ENCODE peak calls at places on chromosomes 3 and 15, in four cellular contexts. X, R, D and F are unnamed samples. For H3K4me1, the result is how much of the 10 kb centered on the place peaks cover.

GRCh38 chr3:16808393-16809107 is 76.2 kb upstream of the PLCL2 start:
- DNase-seq in X (no peak), R (no peak), D (no peak), F (no peak)

GRCh38 chr3:179716811-179717210 is 64.0 kb downstream of the USP13 start:
- DNase-seq in D (no peak), R (no peak), X (no peak), F (no peak)

GRCh38 chr3:52879090-52879489 is 18.3 kb downstream of the STIMATE start:
- DNase-seq in D (peak), R (no peak), X (no peak), F (no peak)

GRCh38 chr3:151087648-151088047 is 2.2 kb downstream of the MED12L start:
- DNase-seq in R (no peak), D (no peak), X (no peak), F (no peak)

GRCh38 chr3:178223876-178224275 is 312.4 kb upstream of the KCNMB2 start:
- DNase-seq in X (no peak), R (no peak), D (no peak), F (no peak)

GRCh38 chr15:78859971-78860733 is 12.5 kb upstream of the MORF4L1 start:
- DNase-seq in X (peak), D (peak), R (peak), F (peak)

GRCh38 chr15:56871180-56871579 is 47.3 kb upstream of the TCF12 start:
- DNase-seq in R (no peak), D (no peak), X (no peak), F (no peak)

GRCh38 chr3:46722443-46722842 is 4.8 kb upstream of the PRSS50 start:
- DNase-seq in X (no peak), D (no peak), R (no peak), F (no peak)

GRCh38 chr3:32194653-32195052 is 43.8 kb upstream of the CMTM8 start:
- DNase-seq in X (no peak), D (no peak), R (no peak), F (no peak)

GRCh38 chr15:31504462-31504839 is 177.8 kb downstream of the KLF13 start:
- DNase-seq in R (no peak), X (no peak), D (peak), F (no peak)

GRCh38 chr3:78912217-78912616 is 855.6 kb downstream of the ROBO1 start:
- DNase-seq in X (no peak), D (no peak), R (no peak), F (no peak)

GRCh38 chr3:99633887-99634558 is 4.4 kb upstream of the COL8A1 start:
- DNase-seq in D (no peak), R (no peak), X (no peak), F (no peak)

GRCh38 chr15:100094127-100094510 is 247.7 kb downstream of the ADAMTS17 start:
- DNase-seq in D (no peak), R (no peak), X (no peak), F (no peak)

GRCh38 chr15:51908312-51908711 is 63.3 kb downstream of the LEO1 start:
- DNase-seq in D (no peak), R (no peak), X (no peak), F (no peak)

GRCh38 chr3:138348107-138348949 is at the start of gene MRAS:
- DNase-seq in D (peak), R (peak), X (peak), F (peak)

GRCh38 chr3:158560979-158561378 is 10.0 kb upstream of the MLF1 start:
- DNase-seq in R (no peak), D (no peak), X (no peak), F (no peak)

GRCh38 chr3:161409069-161409468 is 37.8 kb upstream of the SPTSSB start:
- DNase-seq in X (peak), R (peak), D (no peak), F (peak)

GRCh38 chr3:82390868-82391267 is 629.4 kb upstream of the GBE1 start:
- DNase-seq in D (no peak), X (no peak), R (no peak), F (no peak)

GRCh38 chr3:189586941-189587687 is 44.1 kb upstream of the TP63 start:
- DNase-seq in D (no peak), R (no peak), X (no peak), F (no peak)

GRCh38 chr3:5095879-5096278 is 26.2 kb upstream of the ARL8B start:
- DNase-seq in D (peak), R (peak), X (peak), F (no peak)

GRCh38 chr3:27573780-27574437 is 89.7 kb upstream of the SLC4A7 start:
- DNase-seq in X (no peak), R (no peak), D (no peak), F (no peak)

GRCh38 chr3:171049831-171050444 is 23.4 kb upstream of the SLC2A2 start:
- DNase-seq in X (peak), D (peak), R (peak), F (peak)

GRCh38 chr15:62999178-62999577 is 43.4 kb upstream of the TPM1 start:
- DNase-seq in X (no peak), R (no peak), D (no peak), F (no peak)

GRCh38 chr3:136266468-136266867 is 16.3 kb downstream of the PCCB start:
- DNase-seq in X (no peak), R (no peak), D (no peak), F (no peak)

GRCh38 chr3:15815696-15816095 is 17.9 kb upstream of the ANKRD28 start:
- DNase-seq in X (peak), R (no peak), D (no peak), F (no peak)

GRCh38 chr3:194294199-194294887 is 56.8 kb downstream of the CPN2 start:
- DNase-seq in R (no peak), D (peak), X (peak), F (no peak)

GRCh38 chr3:50401973-50402372 is 42.7 kb upstream of the TMEM115 start:
- DNase-seq in X (no peak), D (no peak), R (no peak), F (peak)

GRCh38 chr3:15015456-15015855 is 49.7 kb downstream of the MRPS25 start:
- DNase-seq in R (no peak), X (no peak), D (no peak), F (no peak)

GRCh38 chr3:37545479-37545878 is 316.2 kb upstream of the CTDSPL start:
- DNase-seq in X (no peak), D (no peak), R (no peak), F (no peak)

GRCh38 chr3:55770077-55770476 is 283.0 kb upstream of the WNT5A start:
- DNase-seq in X (no peak), D (no peak), R (no peak), F (no peak)

GRCh38 chr3:13501958-13502790 is 22.1 kb downstream of the HDAC11 start:
- DNase-seq in D (no peak), R (no peak), X (no peak), F (no peak)
- H3K4me1 ChIP-seq in D (under half), R (under half), X (under half), F (under half)

GRCh38 chr3:69747511-69748248 is 8.4 kb downstream of the MITF start:
- DNase-seq in R (no peak), D (no peak), X (no peak), F (no peak)

GRCh38 chr3:69748503-69748902 is 9.2 kb downstream of the MITF start:
- DNase-seq in D (no peak), R (no peak), X (no peak), F (no peak)

GRCh38 chr3:69749461-69749860 is 10.2 kb downstream of the MITF start:
- DNase-seq in D (no peak), R (no peak), X (no peak), F (no peak)

GRCh38 chr3:69753179-69753775 is 14.0 kb downstream of the MITF start:
- DNase-seq in X (no peak), D (no peak), R (no peak), F (no peak)

DNA sequence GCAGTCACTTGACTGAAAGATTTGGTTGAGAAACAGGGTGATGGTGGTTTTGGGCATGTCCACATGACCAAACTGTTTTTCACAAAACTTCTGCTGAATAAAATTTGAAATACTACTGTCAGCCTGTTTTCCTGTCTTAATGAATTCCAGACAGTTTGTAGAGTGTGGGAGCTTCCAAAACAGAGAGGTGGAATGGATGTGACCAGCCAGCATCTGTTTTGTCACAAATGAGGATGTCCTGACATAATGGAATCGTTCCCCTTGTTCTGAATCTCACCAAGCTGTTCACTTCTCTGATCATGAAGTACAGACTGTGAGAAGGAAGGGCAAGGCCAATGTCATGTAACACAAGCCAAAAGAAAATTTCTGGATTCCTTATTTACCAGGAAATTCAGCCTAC is 11.9 kb downstream of the MITF start:
- DNase-seq in D (no peak), R (no peak), X (no peak), F (no peak)
- H3K9ac ChIP-seq in D (no peak), R (no peak), X (no peak), F (no peak)

GRCh38 chr3:17982211-17982880 is 239.9 kb upstream of the TBC1D5 start:
- DNase-seq in X (no peak), D (no peak), R (no peak), F (no peak)

GRCh38 chr3:17983106-17983505 is 240.7 kb upstream of the TBC1D5 start:
- DNase-seq in X (no peak), D (no peak), R (no peak), F (no peak)

GRCh38 chr3:17985658-17986392 is 243.4 kb upstream of the TBC1D5 start:
- DNase-seq in X (no peak), R (no peak), D (no peak), F (no peak)

DNA sequence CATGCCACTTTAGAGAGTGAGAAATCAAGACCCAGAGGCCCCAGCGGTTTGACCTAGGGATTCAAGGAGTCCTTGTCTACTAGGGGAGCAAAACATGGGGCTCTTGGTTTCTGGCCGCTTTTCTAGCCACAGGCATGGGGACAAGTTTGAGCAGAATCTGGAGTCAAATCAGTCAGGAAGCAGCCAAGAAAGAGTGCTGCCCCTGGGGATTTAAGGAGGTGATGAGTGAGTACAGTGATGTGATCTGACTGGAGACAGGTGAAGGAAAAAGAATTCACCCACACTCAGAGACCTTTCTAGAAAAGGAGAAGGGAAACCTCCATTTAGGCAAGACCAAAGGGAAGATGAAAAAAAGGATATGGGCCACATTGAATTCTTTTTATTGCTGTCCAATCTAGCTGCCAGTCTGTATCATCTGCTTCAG is 244.0 kb upstream of the TBC1D5 start:
- DNase-seq in R (no peak), D (no peak), X (no peak), F (no peak)
- H3K27ac ChIP-seq in R (no peak), D (no peak), X (no peak), F (no peak)

GRCh38 chr3:110583373-110583935 is 488.2 kb upstream of the NECTIN3 start:
- DNase-seq in D (no peak), X (peak), R (peak), F (no peak)
- H3K4me1 ChIP-seq in D (under half), X (under half), R (under half), F (under half)

DNA sequence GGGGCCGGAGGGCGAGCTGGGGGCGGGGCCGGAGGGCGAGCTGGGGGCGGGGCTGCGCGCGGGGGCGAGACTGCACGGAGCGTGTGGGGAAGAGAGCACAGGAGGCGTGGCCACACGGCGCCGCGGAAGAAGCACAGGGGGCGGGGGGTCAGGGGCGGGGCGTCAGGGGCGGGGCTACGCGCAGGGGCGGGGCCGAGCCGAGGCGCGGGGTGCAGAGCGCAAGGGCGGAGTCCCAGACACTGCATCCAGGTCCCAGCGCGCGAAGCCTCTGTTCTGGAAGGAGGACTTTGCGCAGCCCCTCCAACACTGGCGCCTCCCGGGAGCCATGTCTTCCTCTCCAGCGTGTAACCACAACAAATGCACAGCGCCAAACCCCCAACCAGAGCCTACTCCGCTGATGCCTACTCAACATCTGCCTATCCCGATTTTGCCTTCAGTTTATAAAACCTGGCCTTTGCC is 105.4 kb downstream of the IQSEC1 start:
- DNase-seq in R (peak), D (peak), X (peak), F (peak)
- H3K9ac ChIP-seq in R (peak), D (no peak), X (no peak), F (no peak)

GRCh38 chr3:2976212-2976611 is 134.0 kb downstream of the IL5RA start:
- DNase-seq in D (no peak), X (no peak), R (no peak), F (no peak)
- H3K27ac ChIP-seq in D (no peak), X (no peak), R (no peak), F (no peak)

DNA sequence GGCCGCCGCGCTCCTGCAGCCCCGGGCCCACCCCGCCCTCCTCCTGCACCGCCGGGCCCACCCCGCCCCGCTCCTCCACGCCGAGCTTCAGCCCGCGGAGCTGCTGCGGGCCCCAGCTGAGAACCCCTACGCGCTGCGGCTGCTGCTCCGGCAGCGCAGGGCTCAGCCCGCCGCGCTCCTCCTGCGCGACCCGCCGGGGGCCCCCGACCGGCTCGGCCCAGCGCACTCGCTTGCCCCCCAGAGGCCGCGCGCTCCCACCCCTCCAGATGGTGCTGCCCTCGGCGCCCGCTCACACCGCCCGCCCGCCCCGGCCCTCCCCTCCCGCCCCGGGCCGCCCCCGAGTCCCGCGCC is 918 bp upstream of the TNK2 start:
- DNase-seq in R (no peak), D (no peak), X (peak), F (no peak)
- H3K4me1 ChIP-seq in R (under half), D (under half), X (under half), F (under half)

GRCh38 chr3:30495172-30496124 is 111.0 kb upstream of the TGFBR2 start:
- DNase-seq in D (no peak), R (no peak), X (no peak), F (no peak)
- H3K9ac ChIP-seq in D (no peak), R (no peak), X (no peak), F (no peak)

GRCh38 chr15:101676965-101677364 is 24.8 kb upstream of the TM2D3 start:
- DNase-seq in X (no peak), R (no peak), D (no peak), F (no peak)
- H3K27ac ChIP-seq in X (no peak), R (no peak), D (no peak), F (no peak)